ENCODE peak calls at places on chromosomes 6 and 20, in eight cellular contexts. X is cardiac muscle cell; A is fibroblast of lung; S is uterus; D is transverse colon; O is adrenal gland; B is aorta; H is CD8-positive, alpha-beta T cell. Y is an unnamed sample.

GRCh38 chr20:19824861-19825260 is 66.8 kb downstream of the RIN2 start:
- DNase-seq in X (no peak), A (no peak), B (no peak), O (no peak), H (no peak), S (no peak), D (no peak), Y (no peak)

GRCh38 chr6:116159782-116160524 is 34.0 kb upstream of the COL10A1 start:
- DNase-seq in D (no peak), O (no peak), A (peak; percentile 70), X (no peak), B (no peak), H (no peak), S (no peak), Y (no peak)

GRCh38 chr20:50721881-50722281 is 9.5 kb upstream of the PARD6B start:
- DNase-seq in X (no peak), O (peak; percentile 57), D (no peak), A (no peak), S (peak; percentile 63), H (no peak), B (no peak), Y (no peak)

GRCh38 chr20:44016525-44016924 is 101.9 kb downstream of the TOX2 start:
- DNase-seq in A (no peak), H (no peak), S (no peak), D (no peak), B (peak; percentile 50), O (no peak), X (no peak), Y (no peak)

GRCh38 chr20:64130876-64131275 is 23.5 kb upstream of the NPBWR2 start:
- DNase-seq in A (no peak), X (no peak), H (no peak), B (peak; percentile 24), S (no peak), O (peak; percentile 1), D (no peak), Y (no peak)

GRCh38 chr20:21393142-21393541 is 4.2 kb downstream of the NKX2-4 start:
- DNase-seq in B (no peak), A (no peak), X (no peak), S (no peak), D (no peak), H (no peak), O (no peak), Y (no peak)

GRCh38 chr20:58512808-58513552 is 2.2 kb downstream of the APCDD1L start:
- DNase-seq in B (peak; percentile 88), A (peak; percentile 57), D (no peak), H (no peak), S (no peak), X (peak; percentile 7), O (no peak), Y (no peak)

GRCh38 chr6:52664185-52664990 is 6.5 kb upstream of the TMEM14A start:
- DNase-seq in O (peak; percentile 91), H (peak; percentile 5), B (peak; percentile 94), D (peak; percentile 94), A (peak; percentile 94), X (peak; percentile 97), S (peak; percentile 81), Y (peak; percentile 88)

GRCh38 chr20:1368448-1369199 is 24.2 kb downstream of the FKBP1A start:
- DNase-seq in A (peak; percentile 75), H (no peak), X (peak; percentile 63), B (no peak), S (no peak), D (peak; percentile 27), O (no peak), Y (no peak)

GRCh38 chr6:37913210-37913609 is 93.7 kb downstream of the ZFAND3 start:
- DNase-seq in S (no peak), D (no peak), B (no peak), O (no peak), A (peak; percentile 30), X (peak; percentile 11), H (no peak), Y (no peak)

GRCh38 chr6:146980900-146981329 is 223.3 kb upstream of the STXBP5 start:
- DNase-seq in A (no peak), B (no peak), D (no peak), X (no peak), S (no peak), H (no peak), O (no peak), Y (no peak)

GRCh38 chr6:46746691-46747090 is at the start of gene ANKRD66:
- DNase-seq in H (no peak), D (no peak), X (no peak), S (no peak), A (no peak), O (no peak), B (no peak), Y (no peak)

GRCh38 chr6:108497883-108498282 is 62.8 kb upstream of the FOXO3 start:
- DNase-seq in D (peak; percentile 12), X (peak; percentile 70), H (no peak), B (no peak), S (no peak), O (peak; percentile 33), A (peak; percentile 29), Y (no peak)

GRCh38 chr20:58236612-58237317 is 8.3 kb upstream of the ANKRD60 start:
- DNase-seq in O (peak; percentile 74), D (peak; percentile 74), X (peak; percentile 71), S (peak; percentile 73), A (peak; percentile 62), H (peak; percentile 70), B (peak; percentile 93), Y (peak; percentile 70)

GRCh38 chr6:158006821-158007570 is 25.3 kb downstream of the SYNJ2 start:
- DNase-seq in S (no peak), O (no peak), H (no peak), A (no peak), D (no peak), X (no peak), B (no peak), Y (no peak)

GRCh38 chr6:167806061-167806700 is 20.5 kb upstream of the AFDN start:
- DNase-seq in H (no peak), X (no peak), S (no peak), A (no peak), O (no peak), D (peak; percentile 55), B (no peak), Y (peak; percentile 54)

GRCh38 chr6:166721576-166721975 is 94.5 kb upstream of the RPS6KA2 start:
- DNase-seq in A (no peak), D (no peak), B (no peak), S (no peak), H (no peak), X (no peak), O (no peak), Y (no peak)

GRCh38 chr6:12075067-12075563 is 63.0 kb downstream of the HIVEP1 start:
- DNase-seq in O (no peak), S (no peak), A (no peak), B (no peak), D (no peak), H (no peak), X (peak; percentile 31), Y (no peak)

GRCh38 chr20:31617432-31618104 is 12.5 kb downstream of the ID1 start:
- DNase-seq in O (no peak), S (no peak), D (no peak), H (no peak), B (no peak), A (no peak), X (no peak), Y (no peak)

GRCh38 chr6:44012078-44012493 is 115.2 kb downstream of the MRPL14 start:
- DNase-seq in B (peak; percentile 44), A (peak; percentile 98), H (no peak), X (peak; percentile 93), S (peak; percentile 10), D (no peak), O (no peak), Y (peak; percentile 34)

GRCh38 chr6:44010411-44011349 is 116.6 kb downstream of the MRPL14 start:
- DNase-seq in A (peak; percentile 99), H (no peak), B (peak; percentile 72), O (peak; percentile 56), S (peak; percentile 19), X (peak; percentile 85), D (no peak), Y (no peak)

GRCh38 chr6:44009425-44010321 is 117.6 kb downstream of the MRPL14 start:
- DNase-seq in A (peak; percentile 63), X (no peak), B (peak; percentile 72), S (peak; percentile 30), H (no peak), O (peak; percentile 54), D (no peak), Y (no peak)

GRCh38 chr6:44008821-44009370 is 118.4 kb downstream of the MRPL14 start:
- DNase-seq in H (no peak), O (no peak), B (peak; percentile 26), D (no peak), A (no peak), S (no peak), X (no peak), Y (no peak)

GRCh38 chr6:44011350-44011925 is 115.8 kb downstream of the MRPL14 start:
- DNase-seq in H (no peak), S (no peak), D (no peak), O (no peak), X (no peak), A (peak; percentile 60), B (no peak), Y (no peak)
- H3K4me3 ChIP-seq in H (no peak overlapping the region), S (no peak overlapping the region), D (no peak overlapping the region), O (no peak overlapping the region), X (no peak overlapping the region), A (no peak overlapping the region), B (no peak overlapping the region), Y (no peak overlapping the region)

DNA sequence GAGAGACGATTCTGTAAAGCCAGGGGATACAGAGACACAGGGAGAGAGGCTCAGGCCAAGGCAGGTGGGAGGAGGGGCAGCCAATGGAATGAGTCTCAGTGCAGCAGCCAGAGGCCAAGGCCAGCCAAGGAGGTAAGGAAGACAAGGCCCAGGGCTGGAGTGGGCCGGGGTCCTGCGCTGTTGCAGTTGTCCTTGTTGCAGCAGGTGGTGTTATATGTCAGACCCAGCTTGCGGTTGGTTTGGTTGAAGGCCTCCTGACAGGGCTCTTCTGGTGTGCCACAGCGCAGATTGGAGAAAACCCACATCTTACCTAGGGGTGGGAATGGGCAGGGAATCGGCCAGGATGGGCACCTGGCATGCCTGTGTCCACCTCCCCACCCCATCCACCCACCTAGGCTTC is 2.5 kb downstream of the LY6G6C start:
- DNase-seq in O (no peak), A (no peak), S (no peak), D (no peak), H (no peak), B (no peak), X (no peak), Y (no peak)
- H3K27ac ChIP-seq in O (no peak overlapping the region), A (no peak overlapping the region), S (no peak overlapping the region), D (peak overlapping the region; percentile 66), H (no peak overlapping the region), B (no peak overlapping the region), X (no peak overlapping the region), Y (no peak overlapping the region)

DNA sequence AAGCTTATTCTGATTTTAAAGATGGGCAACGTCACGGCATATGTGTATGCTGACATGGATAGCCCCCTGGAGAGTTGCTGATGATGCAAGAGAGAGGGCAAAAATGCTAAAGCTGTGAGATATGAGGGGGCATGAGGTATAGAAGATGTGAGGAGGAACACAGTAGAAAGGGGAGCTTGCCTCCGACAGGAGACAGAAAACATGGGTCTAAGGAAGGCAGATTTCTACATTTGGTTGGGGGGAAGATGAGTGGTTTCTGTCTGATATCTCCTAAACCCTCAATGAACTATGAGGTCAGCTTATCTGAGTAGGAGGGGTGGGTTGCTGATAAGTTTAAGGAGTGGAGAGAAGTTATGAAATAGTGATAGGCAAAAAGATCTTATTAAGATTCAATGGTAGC is 6.1 kb downstream of the RNF24 start:
- DNase-seq in S (no peak), B (no peak), D (no peak), X (peak; percentile 25), O (no peak), A (no peak), H (no peak), Y (no peak)
- H3K4me1 ChIP-seq in S (peaks cover 5% of the 10 kb centered on the region), B (no peaks in the 10 kb centered on the region), D (no peaks in the 10 kb centered on the region), X (peaks cover 2% of the 10 kb centered on the region), O (peaks cover 40% of the 10 kb centered on the region), A (peaks cover 5% of the 10 kb centered on the region), H (peaks cover 7% of the 10 kb centered on the region), Y (no peaks in the 10 kb centered on the region)

GRCh38 chr6:129874837-129875236 is 13.7 kb upstream of the TMEM244 start:
- DNase-seq in S (no peak), A (no peak), X (no peak), B (no peak), H (no peak), O (no peak), D (no peak), Y (no peak)
- H3K4me3 ChIP-seq in S (no peak overlapping the region), A (no peak overlapping the region), X (no peak overlapping the region), B (no peak overlapping the region), H (no peak overlapping the region), O (no peak overlapping the region), D (no peak overlapping the region), Y (no peak overlapping the region)